ENCODE peak calls at places on chromosomes 12 and 14, in ten cellular contexts. Y is esophagus muscularis mucosa, R is ovary, C is suprapubic skin, K is upper lobe of left lung, E is SK-N-SH, B is GM12878, W is tibial nerve, Z is H1, P is K562. S is an unnamed sample. For H3K36me3, the result is how much of the 10 kb centered on the place peaks cover.

GRCh38 chr14:22400590-22401259 is 188.3 kb downstream of the DAD1 start:
- DNase-seq in Y (no peak), R (no peak), P (no peak), Z (no peak), B (no peak), W (no peak), E (no peak), K (no peak), C (no peak), S (no peak)

GRCh38 chr12:68841717-68842116 is 33.7 kb downstream of the MDM2 start:
- DNase-seq in R (no peak), C (no peak), B (no peak), K (no peak), P (no peak), E (no peak), Z (no peak), W (no peak), Y (no peak), S (no peak)

GRCh38 chr14:105281354-105282097 is 19.3 kb downstream of the BRF1 start:
- DNase-seq in K (no peak), E (peak), B (no peak), P (no peak), W (peak), C (no peak), R (no peak), Z (no peak), Y (no peak), S (no peak)

GRCh38 chr12:92478692-92479091 is 224.1 kb upstream of the PLEKHG7 start:
- DNase-seq in Z (no peak), B (no peak), K (no peak), R (no peak), E (no peak), C (no peak), W (no peak), Y (no peak), P (no peak), S (no peak)

GRCh38 chr12:14952295-14952995 is 9.0 kb downstream of the ARHGDIB start:
- DNase-seq in C (no peak), Z (no peak), K (peak), P (no peak), R (no peak), E (no peak), Y (no peak), W (no peak), B (no peak), S (no peak)

GRCh38 chr14:35533357-35534129 is 421 bp upstream of the INSM2 start:
- DNase-seq in E (peak), Y (no peak), P (peak), K (peak), B (no peak), W (no peak), Z (no peak), R (peak), C (no peak), S (peak)

GRCh38 chr12:115485967-115486366 is 791.5 kb downstream of the MED13L start:
- DNase-seq in P (no peak), E (no peak), W (no peak), B (no peak), R (no peak), Z (no peak), Y (no peak), K (no peak), C (no peak), S (no peak)

GRCh38 chr12:49956663-49957569 is 4.8 kb upstream of the AQP5 start:
- DNase-seq in Z (no peak), K (no peak), R (no peak), P (no peak), C (no peak), B (no peak), E (no peak), Y (no peak), W (no peak), S (no peak)

GRCh38 chr12:91316825-91317224 is 134.2 kb upstream of the DCN start:
- DNase-seq in W (no peak), R (no peak), K (no peak), Z (no peak), E (no peak), C (no peak), P (no peak), Y (no peak), B (no peak), S (no peak)

GRCh38 chr12:31728289-31728916 is 418 bp downstream of the AMN1 start:
- DNase-seq in E (peak), C (no peak), P (peak), B (no peak), Y (no peak), R (no peak), Z (no peak), W (peak), K (peak), S (peak)

GRCh38 chr12:31440586-31440985 is 114.6 kb upstream of the SINHCAF start:
- DNase-seq in C (no peak), Y (no peak), Z (no peak), R (no peak), P (no peak), K (no peak), E (no peak), B (no peak), W (no peak), S (no peak)

GRCh38 chr14:75401356-75401755 is 26.5 kb upstream of the JDP2 start:
- DNase-seq in Y (no peak), B (no peak), Z (no peak), P (no peak), K (no peak), E (no peak), W (peak), R (peak), C (no peak), S (no peak)

GRCh38 chr14:100773331-100774163 is 46.9 kb downstream of the DLK1 start:
- DNase-seq in K (no peak), C (peak), B (no peak), W (no peak), Z (no peak), R (peak), P (no peak), E (no peak), Y (no peak), S (peak)

GRCh38 chr12:104555650-104556049 is 98.9 kb downstream of the CHST11 start:
- DNase-seq in W (no peak), Y (no peak), Z (no peak), E (no peak), P (no peak), R (no peak), C (no peak), B (no peak), K (no peak), S (no peak)

GRCh38 chr12:131885543-131886057 is 8.8 kb upstream of the ULK1 start:
- DNase-seq in C (no peak), R (no peak), E (no peak), B (no peak), Z (no peak), W (no peak), P (no peak), Y (no peak), K (no peak), S (no peak)

GRCh38 chr14:104933721-104934379 is 9.2 kb downstream of the PLD4 start:
- DNase-seq in W (no peak), C (peak), R (peak), Z (no peak), E (peak), Y (no peak), K (no peak), P (peak), B (no peak), S (no peak)

GRCh38 chr14:72792051-72792788 is 101.7 kb downstream of the DPF3 start:
- DNase-seq in K (no peak), C (peak), P (no peak), E (no peak), Y (no peak), Z (no peak), R (peak), W (no peak), B (no peak), S (no peak)

GRCh38 chr12:55762646-55763045 is 19.7 kb downstream of the GDF11 start:
- DNase-seq in B (no peak), K (no peak), C (no peak), Z (no peak), P (no peak), R (no peak), E (no peak), Y (no peak), W (no peak), S (no peak)

GRCh38 chr12:132178801-132179401 is 34.6 kb downstream of the NOC4L start:
- DNase-seq in R (no peak), Y (no peak), Z (no peak), C (no peak), K (no peak), W (no peak), E (no peak), P (no peak), B (no peak), S (no peak)

GRCh38 chr14:23366163-23366921 is 1.4 kb upstream of the EFS start:
- DNase-seq in C (peak), K (peak), R (peak), W (peak), Y (no peak), B (no peak), Z (no peak), E (peak), P (peak), S (no peak)

DNA sequence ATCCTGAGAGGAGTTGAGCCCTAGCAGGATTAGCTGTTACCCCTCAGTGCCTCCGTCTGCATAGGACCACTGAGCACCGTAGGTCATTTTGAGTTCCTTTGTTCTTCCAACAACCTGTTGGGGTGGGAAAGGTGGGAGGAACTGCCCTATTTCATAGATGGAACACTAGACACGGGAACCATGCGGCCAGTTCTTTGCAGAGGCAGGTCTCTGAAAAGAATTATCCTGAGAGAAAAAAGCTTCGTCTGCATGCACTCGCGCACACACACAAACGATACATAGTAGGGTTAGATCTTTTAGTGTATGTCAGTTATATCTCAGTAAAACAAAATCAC is 28.5 kb downstream of the TRAFD1 start:
- DNase-seq in E (no peak), C (no peak), P (no peak), W (no peak), Y (no peak), Z (no peak), R (no peak), B (no peak), K (peak), S (no peak)
- H3K36me3 ChIP-seq in E (under half), C (half or more), P (half or more), W (under half), Y (half or more), Z (under half), R (under half), B (under half), K (under half), S (half or more)

DNA sequence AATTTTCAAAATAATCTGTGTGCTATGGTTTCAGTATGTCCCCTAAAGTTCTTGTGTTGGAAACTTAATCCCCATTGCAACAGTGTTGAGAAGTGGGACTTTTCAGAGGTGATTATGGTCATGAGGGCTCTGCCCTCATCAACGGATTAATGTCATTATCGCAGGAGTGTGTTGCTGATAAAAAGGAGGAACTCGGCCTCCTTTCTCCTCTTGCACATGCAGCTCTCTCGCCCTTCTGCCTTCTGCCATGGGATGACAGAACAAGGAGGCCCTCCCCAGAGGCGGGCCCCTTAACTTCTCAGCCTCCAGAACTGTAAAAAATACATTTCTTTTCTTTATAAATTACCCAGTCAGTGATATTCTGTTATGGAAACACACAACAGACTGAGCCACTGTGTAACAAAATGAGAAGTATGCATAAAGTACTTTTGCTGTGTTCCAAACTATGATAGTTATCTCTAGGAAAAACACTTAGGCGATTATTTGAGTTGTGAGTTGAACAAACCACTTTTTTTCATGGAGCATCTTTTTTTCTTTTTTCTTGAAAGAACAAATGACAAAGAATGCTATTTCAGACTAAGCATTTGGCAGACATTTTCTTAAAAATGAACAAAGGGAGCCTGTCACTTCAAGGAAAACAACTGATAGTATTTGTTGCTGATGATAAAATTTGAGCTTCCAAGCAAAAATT is 134.8 kb upstream of the FUT8 start:
- DNase-seq in R (no peak), B (no peak), C (no peak), Z (no peak), E (no peak), Y (no peak), P (no peak), K (no peak), W (no peak), S (no peak)
- H3K27ac ChIP-seq in R (no peak), B (no peak), C (no peak), Z (no peak), E (no peak), Y (no peak), P (no peak), K (no peak), W (peak), S (no peak)

GRCh38 chr14:68476212-68476964 is 316.5 kb downstream of the ZFP36L1 start:
- DNase-seq in R (no peak), Z (no peak), E (no peak), Y (no peak), B (peak), K (peak), C (no peak), W (peak), P (no peak), S (no peak)
- TF ChIP-seq EP300 in R (peak), Z (no peak), E (peak), Y (no peak), B (peak), K (no peak), C (no peak), W (peak), P (no peak), S (no peak)

GRCh38 chr14:67068246-67068645 is 121.0 kb upstream of the GARIN2 start:
- DNase-seq in P (no peak), B (no peak), K (no peak), R (no peak), C (no peak), E (no peak), Y (no peak), W (no peak), Z (no peak), S (no peak)

DNA sequence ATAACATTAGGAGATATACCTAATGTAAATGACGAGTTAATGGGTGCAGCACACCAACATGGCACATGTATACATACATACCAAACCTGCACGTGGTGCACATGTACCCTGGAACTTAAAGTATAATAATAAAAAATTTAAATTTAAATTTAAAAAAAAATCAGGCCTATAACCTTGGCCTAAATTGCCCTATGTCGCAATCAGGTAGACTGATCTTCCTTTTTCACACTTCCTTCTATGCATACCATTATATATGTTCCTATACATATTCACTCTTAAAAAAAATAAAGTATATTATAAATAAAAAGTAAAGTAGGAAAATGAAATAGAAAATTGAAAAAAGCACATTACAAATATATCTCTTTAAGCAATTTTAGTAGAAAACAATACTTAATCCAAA is 117.7 kb upstream of the GARIN2 start:
- DNase-seq in P (no peak), K (no peak), R (no peak), Z (no peak), C (no peak), Y (no peak), B (no peak), E (no peak), W (no peak), S (no peak)
- H3K36me3 ChIP-seq in P (under half), K (under half), R (under half), Z (under half), C (under half), Y (under half), B (under half), E (under half), W (under half), S (under half)

GRCh38 chr12:123143753-123144461 is 7.0 kb downstream of the PITPNM2 start:
- DNase-seq in P (no peak), C (peak), W (no peak), E (no peak), Y (no peak), K (no peak), B (no peak), Z (no peak), R (no peak), S (no peak)

GRCh38 chr12:123142948-123143752 is 7.7 kb downstream of the PITPNM2 start:
- DNase-seq in B (no peak), Z (no peak), C (peak), R (no peak), E (no peak), W (no peak), K (peak), Y (no peak), P (peak), S (no peak)

GRCh38 chr12:123141615-123142517 is 9.0 kb downstream of the PITPNM2 start:
- DNase-seq in K (peak), Y (no peak), R (peak), Z (no peak), C (peak), E (no peak), B (no peak), W (no peak), P (no peak), S (peak)

GRCh38 chr12:123140675-123141614 is 9.9 kb downstream of the PITPNM2 start:
- DNase-seq in Z (no peak), Y (no peak), P (no peak), W (no peak), B (no peak), R (no peak), E (no peak), K (no peak), C (peak), S (no peak)

GRCh38 chr12:123142518-123142840 is 8.4 kb downstream of the PITPNM2 start:
- DNase-seq in Z (no peak), W (no peak), R (no peak), Y (no peak), B (no peak), P (no peak), C (peak), K (no peak), E (no peak), S (no peak)
- H3K27ac ChIP-seq in Z (no peak), W (peak), R (peak), Y (peak), B (no peak), P (no peak), C (peak), K (peak), E (no peak), S (peak)

DNA sequence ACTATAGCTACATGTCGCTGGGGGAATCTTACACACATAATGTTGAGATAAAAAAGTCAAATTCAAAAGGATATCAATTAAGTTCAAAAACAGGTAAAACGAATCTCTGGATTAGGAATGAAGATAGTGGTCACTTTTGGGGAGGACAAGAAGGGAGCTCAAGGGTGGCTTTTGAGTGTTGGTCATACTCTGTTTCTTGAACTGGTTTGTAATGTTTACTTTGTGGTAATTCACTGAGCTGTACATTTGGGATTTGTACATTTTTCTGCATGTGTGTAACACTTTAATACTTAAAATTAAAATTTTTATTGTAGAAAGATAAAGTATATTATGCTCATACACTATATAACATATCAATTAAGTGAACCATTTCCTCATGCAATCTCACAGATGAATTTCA is 26.6 kb downstream of the KLHL28 start:
- DNase-seq in P (no peak), W (no peak), B (no peak), K (no peak), Y (no peak), C (no peak), Z (no peak), E (no peak), R (no peak), S (no peak)
- TF ChIP-seq EP300 in P (no peak), W (no peak), B (no peak), K (no peak), Y (no peak), C (no peak), Z (no peak), E (no peak), R (no peak), S (no peak)

DNA sequence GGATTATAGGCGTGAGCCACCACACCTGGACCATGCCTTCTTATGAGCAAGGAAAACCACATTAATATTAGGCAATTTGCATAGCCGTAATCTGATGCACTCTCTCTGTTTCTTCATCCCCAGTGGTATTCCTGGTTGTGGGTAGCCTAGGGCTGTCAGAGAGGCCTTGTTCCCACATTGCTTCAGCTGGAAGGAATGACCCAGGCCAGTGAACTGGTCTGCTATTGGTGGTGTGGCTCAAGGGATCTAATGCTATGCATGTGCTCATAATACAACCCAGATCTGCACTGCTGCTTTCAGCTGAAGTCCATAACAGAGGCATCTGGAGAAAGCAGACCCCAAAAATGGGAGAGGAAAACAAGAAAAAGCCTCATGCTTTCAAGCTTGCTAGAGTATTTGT is 33.1 kb upstream of the G2E3 start:
- DNase-seq in W (no peak), C (no peak), Z (no peak), B (no peak), R (no peak), Y (no peak), E (no peak), K (no peak), P (no peak), S (no peak)
- H3K36me3 ChIP-seq in W (under half), C (under half), Z (under half), B (under half), R (under half), Y (under half), E (under half), K (under half), P (under half), S (under half)

GRCh38 chr12:3336606-3337311 is 154.2 kb upstream of the PRMT8 start:
- DNase-seq in Y (no peak), C (no peak), R (no peak), P (no peak), B (no peak), W (peak), K (no peak), Z (no peak), E (peak), S (peak)
- H3K27ac ChIP-seq in Y (no peak), C (no peak), R (no peak), P (no peak), B (no peak), W (peak), K (no peak), Z (no peak), E (peak), S (no peak)

GRCh38 chr14:33279865-33280264 is 341.2 kb downstream of the NPAS3 start:
- DNase-seq in Z (no peak), B (no peak), Y (no peak), P (peak), K (no peak), W (no peak), E (no peak), R (no peak), C (no peak), S (no peak)

GRCh38 chr14:33271216-33271615 is 332.5 kb downstream of the NPAS3 start:
- DNase-seq in K (no peak), C (no peak), R (no peak), B (no peak), Y (no peak), E (no peak), Z (no peak), W (no peak), P (no peak), S (no peak)

GRCh38 chr14:33271891-33272290 is 333.2 kb downstream of the NPAS3 start:
- DNase-seq in R (no peak), K (no peak), C (no peak), Y (no peak), B (no peak), W (no peak), Z (no peak), P (no peak), E (no peak), S (no peak)

GRCh38 chr14:33275879-33276278 is 337.2 kb downstream of the NPAS3 start:
- DNase-seq in W (no peak), B (no peak), Y (no peak), C (no peak), Z (no peak), R (no peak), E (no peak), P (no peak), K (no peak), S (no peak)

GRCh38 chr14:33273978-33274377 is 335.3 kb downstream of the NPAS3 start:
- DNase-seq in C (no peak), R (no peak), B (peak), K (no peak), Y (no peak), E (no peak), Z (no peak), P (no peak), W (no peak), S (no peak)
- TF ChIP-seq EP300 in C (no peak), R (no peak), B (no peak), K (no peak), Y (no peak), E (no peak), Z (no peak), P (no peak), W (no peak), S (no peak)